ENCODE peak calls at places on chromosome 6, in nine cellular contexts. J is activated naive CD8-positive, alpha-beta T cell treated with anti-CD3 and anti-CD28 coated beads for 36 hours; G is T-helper 9 cell; D is stimulated activated effector memory CD8-positive, alpha-beta T cell treated with anti-CD3 and anti-CD28 coated beads, Interleukin-12 subunit alpha, Interleukin-12 subunit beta, amount 100 ng/mL, for 72 hours; O is activated naive CD4-positive, alpha-beta T cell; W is dorsolateral prefrontal cortex; E is stimulated activated CD4-positive, alpha-beta T cell treated with anti-CD3 and anti-CD28 coated beads, TNF-alpha, amount 100 ng/mL, for 24 hours; L is GM23338; A is naive thymus-derived CD4-positive, alpha-beta T cell. S is an unnamed sample.

GRCh38 chr6:89836637-89837222 is 7.0 kb downstream of the CASP8AP2 start:
- DNase-seq in J (no peak), G (no peak), D (no peak), O (no peak), W (no peak), E (no peak), L (no peak), A (no peak), S (no peak)

GRCh38 chr6:153058291-153058690 is 55.8 kb upstream of the MTRF1L start:
- DNase-seq in J (no peak), G (no peak), D (no peak), O (no peak), W (no peak), E (no peak), L (no peak), A (no peak), S (no peak)

GRCh38 chr6:49551126-49551865 is 828 bp downstream of the C6orf141 start:
- DNase-seq in J (no peak), G (no peak), D (no peak), O (no peak), W (no peak), E (no peak), L (peak; percentile 77), A (no peak), S (no peak)

GRCh38 chr6:152094992-152095592 is 287.6 kb downstream of the ESR1 start:
- DNase-seq in J (no peak), G (no peak), D (no peak), O (no peak), W (no peak), E (no peak), L (no peak), A (no peak), S (no peak)

GRCh38 chr6:26412225-26412624 is 10.2 kb downstream of the BTN3A1 start:
- DNase-seq in J (no peak), G (no peak), D (no peak), O (no peak), W (no peak), E (no peak), L (peak; percentile 35), A (no peak), S (no peak)

GRCh38 chr6:63637865-63638445 is 2.4 kb downstream of the PHF3 start:
- DNase-seq in J (no peak), G (no peak), D (no peak), O (no peak), W (no peak), E (no peak), L (no peak), A (no peak), S (no peak)

GRCh38 chr6:143745160-143746133 is 67.7 kb downstream of the PHACTR2 start:
- DNase-seq in J (no peak), G (no peak), D (no peak), O (no peak), W (no peak), E (no peak), L (peak; percentile 72), A (no peak), S (peak; percentile 26)

GRCh38 chr6:144675231-144675861 is 390.2 kb downstream of the UTRN start:
- DNase-seq in J (peak; percentile 10), G (no peak), D (peak; percentile 75), O (no peak), W (no peak), E (no peak), L (no peak), A (no peak), S (no peak)

GRCh38 chr6:134932121-134932520 is 17.8 kb downstream of the ALDH8A1 start:
- DNase-seq in J (no peak), G (no peak), D (no peak), O (no peak), W (no peak), E (no peak), L (no peak), A (no peak), S (no peak)

GRCh38 chr6:152680879-152681517 is 16.7 kb upstream of the MYCT1 start:
- DNase-seq in J (no peak), G (no peak), D (no peak), O (no peak), W (no peak), E (no peak), L (peak; percentile 24), A (no peak), S (no peak)

GRCh38 chr6:160312900-160313299 is 35.3 kb upstream of the SLC22A3 start:
- DNase-seq in J (no peak), G (no peak), D (no peak), O (no peak), W (no peak), E (no peak), L (no peak), A (no peak), S (no peak)

GRCh38 chr6:64330694-64331309 is 695.2 kb downstream of the PHF3 start:
- DNase-seq in J (peak; percentile 24), G (no peak), D (peak; percentile 55), O (no peak), W (peak; percentile 89), E (no peak), L (peak; percentile 83), A (no peak), S (peak; percentile 62)